ENCODE peak calls at places on chromosomes 3 and 15, in four cellular contexts. V is SHP77, M is heart left ventricle, W is EL. P is an unnamed sample.

GRCh38 chr3:159672728-159673471 is 315.7 kb upstream of the IL12A start:
- DNase-seq in M (no peak), V (no peak), W (no peak), P (no peak)

GRCh38 chr3:99041747-99042146 is 140.3 kb upstream of the DCBLD2 start:
- DNase-seq in M (no peak), W (no peak), V (no peak), P (no peak)

GRCh38 chr3:139772539-139773500 is 95.0 kb upstream of the NMNAT3 start:
- DNase-seq in V (no peak), W (peak), M (no peak), P (no peak)

GRCh38 chr3:67774676-67775075 is 120.3 kb upstream of the SUCLG2 start:
- DNase-seq in M (no peak), V (no peak), W (no peak), P (no peak)

GRCh38 chr15:38130739-38131498 is 121.7 kb upstream of the SPRED1 start:
- DNase-seq in M (peak), V (no peak), W (peak), P (peak)

GRCh38 chr15:74129411-74130088 is 836 bp upstream of the ISLR2 start:
- DNase-seq in V (no peak), M (no peak), W (no peak), P (no peak)

GRCh38 chr3:89098964-89099585 is 8.3 kb upstream of the EPHA3 start:
- DNase-seq in V (peak), M (no peak), W (peak), P (no peak)

GRCh38 chr3:49666592-49666991 is 7.6 kb upstream of the APEH start:
- DNase-seq in V (no peak), W (no peak), M (no peak), P (no peak)

GRCh38 chr3:188153498-188153948 is 434 bp upstream of the LPP start:
- DNase-seq in W (peak), V (peak), M (peak), P (no peak)

GRCh38 chr3:143122089-143122430 is 2.5 kb downstream of the CHST2 start:
- DNase-seq in V (no peak), W (no peak), M (no peak), P (no peak)

GRCh38 chr15:73697033-73697467 is 12.9 kb downstream of the CD276 start:
- DNase-seq in M (peak), W (peak), V (peak), P (peak)

GRCh38 chr15:84721381-84721780 is 5.4 kb upstream of the SEC11A start:
- DNase-seq in M (no peak), V (no peak), W (no peak), P (no peak)

GRCh38 chr3:125292015-125292414 is 79.5 kb upstream of the SLC12A8 start:
- DNase-seq in M (no peak), V (no peak), W (no peak), P (no peak)

GRCh38 chr15:33007295-33007855 is 187.1 kb downstream of the FMN1 start:
- DNase-seq in V (no peak), W (peak), M (no peak), P (no peak)

GRCh38 chr3:144754076-144754783 is 782.6 kb downstream of the DIPK2A start:
- DNase-seq in M (no peak), V (no peak), W (no peak), P (no peak)

GRCh38 chr3:157529751-157530150 is 26.5 kb upstream of the VEPH1 start:
- DNase-seq in M (no peak), V (no peak), W (no peak), P (no peak)

GRCh38 chr3:9352917-9353823 is 9.7 kb upstream of the THUMPD3 start:
- DNase-seq in M (peak), V (peak), W (peak), P (no peak)

GRCh38 chr3:172087827-172088580 is 48.6 kb downstream of the FNDC3B start:
- DNase-seq in V (no peak), M (no peak), W (no peak), P (no peak)

GRCh38 chr3:150797155-150797554 is 34.2 kb upstream of the SIAH2 start:
- DNase-seq in W (no peak), M (no peak), V (no peak), P (no peak)

GRCh38 chr15:44368367-44368766 is 59.1 kb upstream of the CTDSPL2 start:
- DNase-seq in W (no peak), V (no peak), M (no peak), P (no peak)